ENCODE peak calls at places on chromosomes 1 and 21, in six cellular contexts. P is ovary; S is activated gamma-delta T cell treated with Interleukin-2 at 50 U/mL for 16 hours; L is activated CD8-positive, alpha-beta memory T cell treated with anti-CD3 and anti-CD28 coated beads, Interleukin-2, amount 10 ng/mL, durations not matched to agents 7 days and 5 days; V is uterus; K is GM04504. T is an unnamed sample.

GRCh38 chr1:228982637-228983036 is 247.4 kb downstream of the RHOU start:
- DNase-seq in P (no peak), S (no peak), V (no peak), K (no peak), L (no peak), T (no peak)

GRCh38 chr1:115184951-115185331 is 95.6 kb upstream of the TSPAN2 start:
- DNase-seq in P (no peak), S (no peak), V (peak; percentile 25), K (peak; percentile 75), L (no peak), T (no peak)

GRCh38 chr1:59752556-59753412 is 62.0 kb upstream of the HOOK1 start:
- DNase-seq in L (no peak), K (no peak), S (no peak), V (no peak), P (no peak), T (no peak)

GRCh38 chr1:180267761-180268555 is 37.9 kb downstream of the LHX4 start:
- DNase-seq in P (no peak), K (no peak), S (no peak), L (peak; percentile 36), V (no peak), T (no peak)

GRCh38 chr1:30572192-30572591 is 151.2 kb downstream of the MATN1 start:
- DNase-seq in S (no peak), K (no peak), V (no peak), P (no peak), L (no peak), T (no peak)

GRCh38 chr21:26147535-26147934 is 23.0 kb downstream of the APP start:
- DNase-seq in K (no peak), V (no peak), S (no peak), P (no peak), L (no peak), T (no peak)

GRCh38 chr1:40421694-40422384 is 28.4 kb upstream of the ZFP69B start:
- DNase-seq in K (no peak), P (no peak), L (no peak), S (no peak), V (peak; percentile 18), T (no peak)

GRCh38 chr1:30933874-30934252 is 25.3 kb upstream of the SDC3 start:
- DNase-seq in S (no peak), K (no peak), P (no peak), V (no peak), L (no peak), T (no peak)

GRCh38 chr1:213656482-213656881 is 331.3 kb upstream of the PROX1 start:
- DNase-seq in P (no peak), L (no peak), V (no peak), S (no peak), K (no peak), T (no peak)

GRCh38 chr1:33711511-33711910 is 152.4 kb upstream of the HMGB4 start:
- DNase-seq in S (no peak), P (no peak), L (no peak), V (no peak), K (no peak), T (no peak)

T was measured in effector memory CD8-positive, alpha-beta T cell.